ENCODE peak calls at places on chromosomes 6 and 20, in ten cellular contexts. N, W, A, U, Y, B, L, F, Z and V are unnamed samples.

GRCh38 chr20:18773566-18773965 is 40.0 kb upstream of the SCP2D1 start:
- DNase-seq in N (no peak), W (no peak), L (no peak), Y (no peak), F (no peak), B (no peak), U (no peak), Z (no peak), A (no peak), V (no peak)

GRCh38 chr6:152309648-152310047 is 327.5 kb downstream of the SYNE1 start:
- DNase-seq in Y (no peak), L (peak), N (no peak), F (no peak), U (no peak), A (no peak), B (no peak), Z (peak), W (peak), V (no peak)

GRCh38 chr20:59636791-59637370 is 32.5 kb downstream of the PHACTR3 start:
- DNase-seq in W (no peak), F (no peak), U (no peak), Y (no peak), N (no peak), A (no peak), B (no peak), L (no peak), Z (no peak), V (no peak)

GRCh38 chr6:166905505-166906134 is 50.7 kb downstream of the RNASET2 start:
- DNase-seq in U (no peak), A (no peak), Z (no peak), L (no peak), F (no peak), N (no peak), W (no peak), Y (no peak), B (no peak), V (no peak)

GRCh38 chr6:117503211-117503610 is 20.7 kb downstream of the DCBLD1 start:
- DNase-seq in N (no peak), A (no peak), F (no peak), L (no peak), Z (no peak), W (no peak), B (no peak), U (no peak), Y (no peak), V (no peak)

GRCh38 chr6:80179691-80180090 is 73.2 kb downstream of the BCKDHB start:
- DNase-seq in A (no peak), Z (no peak), W (no peak), B (no peak), L (no peak), F (no peak), Y (no peak), U (no peak), N (peak), V (no peak)

GRCh38 chr6:110656492-110656891 is 158.8 kb downstream of the CDK19 start:
- DNase-seq in L (no peak), Y (no peak), N (no peak), Z (no peak), A (no peak), W (no peak), U (no peak), B (no peak), F (peak), V (no peak)

GRCh38 chr20:57482148-57482547 is 42.8 kb downstream of the CTCFL start:
- DNase-seq in N (no peak), A (no peak), U (no peak), W (no peak), F (no peak), B (no peak), Z (no peak), L (no peak), Y (peak), V (no peak)

GRCh38 chr6:33989016-33989854 is 156.7 kb downstream of the GRM4 start:
- DNase-seq in U (no peak), W (no peak), L (no peak), Z (no peak), B (no peak), Y (no peak), F (no peak), A (no peak), N (no peak), V (no peak)

GRCh38 chr20:23193985-23194384 is 107.9 kb upstream of the CD93 start:
- DNase-seq in W (no peak), A (peak), N (no peak), Y (no peak), B (no peak), Z (no peak), U (no peak), F (no peak), L (no peak), V (no peak)

GRCh38 chr6:105492706-105493673 is 90.1 kb upstream of the PREP start:
- DNase-seq in N (peak), U (no peak), F (no peak), Z (no peak), B (no peak), A (no peak), L (peak), Y (no peak), W (no peak), V (no peak)

GRCh38 chr6:31768717-31769257 is 6.3 kb downstream of the SAPCD1 start:
- DNase-seq in F (no peak), U (peak), L (no peak), B (no peak), W (no peak), Y (no peak), N (no peak), A (no peak), Z (no peak), V (no peak)

GRCh38 chr6:16206595-16207037 is 31.8 kb upstream of the GMPR start:
- DNase-seq in Z (peak), A (peak), Y (no peak), W (peak), U (no peak), N (peak), L (peak), B (peak), F (peak), V (peak)

GRCh38 chr20:11091496-11091895 is 417.7 kb upstream of the JAG1 start:
- DNase-seq in F (peak), A (peak), N (no peak), Z (no peak), L (peak), U (no peak), W (no peak), Y (no peak), B (no peak), V (no peak)

GRCh38 chr6:38012573-38012972 is 193.0 kb downstream of the ZFAND3 start:
- DNase-seq in B (peak), L (peak), Y (no peak), N (peak), Z (no peak), U (no peak), A (peak), W (no peak), F (peak), V (no peak)

GRCh38 chr20:8749986-8750385 is 318.9 kb upstream of the PLCB4 start:
- DNase-seq in B (no peak), U (no peak), Y (no peak), N (peak), A (peak), W (no peak), L (peak), Z (no peak), F (no peak), V (no peak)

GRCh38 chr6:170027111-170028043 is 263.5 kb downstream of the DLL1 start:
- DNase-seq in W (no peak), F (no peak), Z (no peak), L (no peak), U (peak), A (no peak), Y (no peak), N (peak), B (peak), V (no peak)

GRCh38 chr20:62914970-62915457 is 11.3 kb downstream of the DIDO1 start:
- DNase-seq in F (peak), Y (no peak), L (peak), Z (no peak), W (no peak), A (peak), N (peak), U (no peak), B (peak), V (no peak)

GRCh38 chr20:18137412-18138265 is at the start of the genes KAT14 and PET117:
- DNase-seq in F (peak), A (peak), U (peak), W (peak), L (peak), Y (peak), Z (peak), N (peak), B (peak), V (peak)

GRCh38 chr20:10074513-10074912 is 39.7 kb downstream of the ANKEF1 start:
- DNase-seq in B (peak), L (peak), W (no peak), F (peak), Z (no peak), N (peak), U (no peak), A (peak), Y (no peak), V (no peak)

GRCh38 chr6:53230775-53231467 is 82.3 kb upstream of the GCM1 start:
- DNase-seq in N (no peak), Y (no peak), A (no peak), Z (no peak), F (no peak), W (no peak), U (no peak), B (no peak), L (no peak), V (no peak)

GRCh38 chr6:5995705-5996686 is 10.7 kb downstream of the NRN1 start:
- DNase-seq in U (peak), Y (no peak), F (peak), B (peak), W (peak), Z (no peak), N (peak), A (peak), L (peak), V (peak)
- TF ChIP-seq CTCF in U (no peak), Y (no peak), F (no peak), B (peak), W (peak), Z (no peak), N (peak), A (no peak), L (peak), V (peak)

DNA sequence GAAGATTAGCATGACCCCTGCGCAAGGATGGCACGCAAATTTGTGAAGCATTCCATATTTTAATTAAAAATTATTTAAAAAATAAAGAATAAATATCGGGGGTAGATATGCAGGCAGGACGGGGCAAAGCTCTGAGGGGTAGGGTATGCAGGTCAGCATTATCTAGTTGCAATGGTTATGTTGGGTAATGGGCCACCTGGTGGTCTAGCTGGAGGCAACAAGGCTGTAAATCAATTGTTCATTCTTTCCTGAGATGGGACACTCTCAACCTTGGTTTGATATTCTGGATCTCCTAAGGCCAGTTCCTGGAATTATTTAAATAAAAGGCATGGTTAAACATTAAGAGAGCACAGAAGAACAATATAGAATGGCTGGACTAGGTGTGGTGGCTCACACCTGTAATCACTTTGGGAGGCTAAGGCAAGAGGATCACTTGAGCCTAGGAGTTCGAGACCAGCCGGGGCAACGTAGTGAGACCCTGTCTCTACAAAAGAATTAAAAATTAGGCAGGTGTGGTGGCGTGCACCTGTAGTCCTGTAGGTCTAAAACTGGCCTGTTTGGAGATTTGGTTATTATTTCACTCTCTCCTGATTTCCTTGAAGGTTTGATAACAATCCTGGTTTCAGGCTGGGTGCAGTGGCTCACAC is 15.5 kb downstream of the SRSF6 start:
- DNase-seq in N (no peak), U (no peak), W (no peak), A (no peak), Y (no peak), B (no peak), L (no peak), Z (no peak), F (no peak), V (no peak)
- TF ChIP-seq CTCF in N (no peak), U (no peak), W (no peak), A (no peak), Y (no peak), B (no peak), L (no peak), Z (no peak), F (no peak), V (peak)

DNA sequence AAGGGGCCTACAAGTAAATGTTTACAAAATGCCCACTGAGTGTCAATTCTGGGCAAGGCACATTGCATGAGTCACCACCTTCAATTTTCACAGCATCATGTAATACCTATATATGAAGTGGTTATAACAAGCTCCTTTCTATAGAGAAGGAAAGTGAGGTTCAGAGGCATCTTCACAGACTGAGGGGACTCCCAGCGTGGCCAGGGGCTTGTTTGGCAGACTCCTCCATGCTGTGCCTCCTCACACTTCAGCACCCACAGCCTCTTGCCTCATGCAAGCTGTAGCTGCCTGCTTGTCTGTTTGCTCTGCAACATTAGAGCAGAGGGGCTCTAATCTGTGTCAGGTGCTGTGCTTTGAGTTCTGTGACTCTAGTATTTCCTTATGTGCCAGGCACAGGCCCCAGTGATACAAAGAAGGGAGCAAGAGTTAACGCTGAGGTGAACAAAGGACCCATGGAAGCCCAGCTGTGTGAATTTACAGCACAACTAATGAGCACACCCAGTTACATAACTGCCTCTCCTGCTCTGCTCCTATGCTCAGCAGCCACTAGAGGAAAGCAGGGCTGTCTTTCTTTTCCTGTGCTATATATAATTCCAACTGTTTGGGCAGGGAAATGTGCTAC is 72.3 kb downstream of the ZHX3 start:
- DNase-seq in Y (no peak), L (peak), N (peak), U (no peak), B (no peak), F (peak), Z (no peak), A (peak), W (no peak), V (no peak)
- TF ChIP-seq CTCF in Y (no peak), L (no peak), N (no peak), U (no peak), B (no peak), F (peak), Z (no peak), A (peak), W (no peak), V (no peak)

GRCh38 chr20:24855848-24856247 is 93.2 kb upstream of the CST7 start:
- DNase-seq in L (no peak), F (no peak), A (no peak), Z (no peak), W (no peak), N (no peak), B (no peak), U (no peak), Y (no peak), V (no peak)

GRCh38 chr20:24863356-24863755 is 85.7 kb upstream of the CST7 start:
- DNase-seq in U (no peak), W (no peak), B (no peak), A (peak), Y (no peak), N (peak), F (peak), Z (no peak), L (peak), V (no peak)

GRCh38 chr20:24862606-24863005 is 86.5 kb upstream of the CST7 start:
- DNase-seq in L (no peak), N (no peak), U (no peak), W (no peak), Z (no peak), F (no peak), A (no peak), B (no peak), Y (no peak), V (no peak)

GRCh38 chr20:24862186-24862585 is 86.9 kb upstream of the CST7 start:
- DNase-seq in Y (no peak), N (no peak), A (no peak), W (no peak), U (no peak), L (no peak), Z (no peak), F (no peak), B (no peak), V (no peak)

GRCh38 chr20:24859539-24859938 is 89.5 kb upstream of the CST7 start:
- DNase-seq in F (no peak), U (no peak), N (no peak), Z (no peak), W (no peak), Y (no peak), L (no peak), A (no peak), B (no peak), V (no peak)
- TF ChIP-seq CTCF in F (no peak), U (no peak), N (no peak), Z (no peak), W (no peak), Y (no peak), L (no peak), A (no peak), B (no peak), V (no peak)

DNA sequence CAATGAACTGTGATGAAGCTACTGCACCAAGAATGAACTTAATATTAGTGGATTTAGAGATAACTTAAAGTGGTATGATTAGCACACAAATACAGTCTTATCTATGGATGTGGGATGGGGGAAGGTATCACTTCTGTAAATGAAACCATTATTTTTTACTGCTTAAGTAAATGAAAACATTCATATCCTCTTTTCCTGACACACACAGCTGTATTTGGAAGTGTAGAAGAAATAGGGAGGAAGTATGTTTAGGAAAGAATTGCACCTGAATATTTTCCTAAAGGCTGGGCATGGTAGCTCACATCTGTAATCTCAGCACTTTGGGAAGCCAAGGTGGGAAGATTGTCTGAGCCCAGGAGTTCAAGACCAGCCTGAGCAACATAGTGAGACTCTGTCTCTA is 96.8 kb downstream of the HIVEP2 start:
- DNase-seq in F (no peak), U (no peak), W (no peak), N (no peak), B (no peak), A (no peak), L (no peak), Y (no peak), Z (no peak), V (no peak)
- TF ChIP-seq CTCF in F (no peak), U (no peak), W (no peak), N (no peak), B (no peak), A (no peak), L (no peak), Y (no peak), Z (no peak), V (no peak)